ENCODE peak calls at places on chromosomes 5 and 9, in seven cellular contexts. U is pancreas, J is K562, E is retinal pigment epithelial cell, H is cardiac fibroblast, O is adrenal gland, A is astrocyte of the spinal cord. W is an unnamed sample.

GRCh38 chr5:42908086-42908485 is 96.4 kb upstream of the SELENOP start:
- DNase-seq in E (no peak), O (no peak), U (no peak), A (no peak), H (no peak), J (no peak), W (no peak)

GRCh38 chr5:128436825-128437224 is 101.2 kb downstream of the FBN2 start:
- DNase-seq in E (peak; percentile 84), U (no peak), H (peak; percentile 83), A (peak; percentile 86), O (no peak), J (no peak), W (peak; percentile 35)

GRCh38 chr5:138975098-138975847 is 100.1 kb upstream of the LRRTM2 start:
- DNase-seq in J (peak; percentile 34), O (peak; percentile 95), U (no peak), H (peak; percentile 90), A (peak; percentile 84), E (peak; percentile 90), W (peak; percentile 67)

GRCh38 chr5:179438041-179438441 is 92.8 kb upstream of the ADAMTS2 start:
- DNase-seq in U (peak; percentile 40), H (no peak), O (peak; percentile 47), E (no peak), J (no peak), A (no peak), W (peak; percentile 75)

GRCh38 chr5:35919191-35919590 is 19.2 kb downstream of the CAPSL start:
- DNase-seq in H (peak; percentile 76), E (peak; percentile 60), O (no peak), J (no peak), U (no peak), A (peak; percentile 62), W (no peak)

GRCh38 chr5:82349651-82350050 is 71.5 kb upstream of the RPS23 start:
- DNase-seq in O (peak; percentile 47), U (no peak), J (peak; percentile 58), H (peak; percentile 48), A (no peak), E (no peak), W (peak; percentile 54)

GRCh38 chr5:4348418-4348817 is 752.8 kb downstream of the IRX1 start:
- DNase-seq in U (no peak), H (no peak), O (no peak), A (no peak), J (no peak), E (no peak), W (no peak)

GRCh38 chr5:179290681-179291540 is 54.4 kb downstream of the ADAMTS2 start:
- DNase-seq in O (no peak), E (no peak), U (no peak), H (no peak), A (no peak), J (no peak), W (no peak)

GRCh38 chr9:94277885-94278536 is 18.9 kb downstream of the ZNF169 start:
- DNase-seq in O (no peak), U (no peak), A (no peak), H (no peak), E (no peak), J (peak; percentile 13), W (no peak)

GRCh38 chr5:151255621-151256286 is 2.8 kb downstream of the GM2A start:
- DNase-seq in E (no peak), J (no peak), U (no peak), H (no peak), O (no peak), A (no peak), W (no peak)

GRCh38 chr9:137550241-137550621 is at the start of gene PNPLA7:
- DNase-seq in O (peak; percentile 92), U (peak; percentile 92), H (peak; percentile 57), J (peak; percentile 76), A (peak; percentile 60), E (peak; percentile 39), W (peak; percentile 89)

GRCh38 chr9:77712533-77713130 is 64.5 kb upstream of the GNA14 start:
- DNase-seq in J (no peak), A (peak; percentile 87), E (peak; percentile 47), U (no peak), H (peak; percentile 94), O (no peak), W (no peak)

DNA sequence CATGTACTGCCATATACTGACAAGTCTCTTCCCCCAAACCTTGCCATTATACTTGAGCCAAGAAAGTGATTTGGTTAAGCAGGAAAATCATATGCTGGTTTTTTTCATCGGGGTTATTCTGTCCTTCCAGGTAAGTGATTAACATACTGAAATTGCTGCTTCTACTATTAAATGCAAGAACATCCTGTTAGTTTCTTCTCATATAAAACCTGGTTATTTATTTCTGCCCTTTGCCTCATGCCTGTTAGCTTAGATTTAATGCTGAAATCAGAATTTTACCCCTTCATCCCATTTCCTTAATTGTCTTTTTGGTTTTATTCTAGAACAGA is 133.0 kb downstream of the NFIB start:
- DNase-seq in O (no peak), J (no peak), U (no peak), H (no peak), A (no peak), E (no peak), W (no peak)
- H3K4me3 ChIP-seq in O (no peak overlapping the region), J (no peak overlapping the region), U (peak overlapping the region; percentile 2), H (peak overlapping the region; percentile 19), A (no peak overlapping the region), E (no peak overlapping the region), W (no peak overlapping the region)

GRCh38 chr5:122076023-122076422 is 2.0 kb downstream of the LOX start:
- DNase-seq in A (peak; percentile 50), E (no peak), H (peak; percentile 73), O (no peak), U (no peak), J (no peak), W (peak; percentile 77)
- H3K4me3 ChIP-seq in A (peak overlapping the region; percentile 88), E (peak overlapping the region; percentile 76), H (peak overlapping the region; percentile 83), O (no peak overlapping the region), U (no peak overlapping the region), J (no peak overlapping the region), W (no peak overlapping the region)

DNA sequence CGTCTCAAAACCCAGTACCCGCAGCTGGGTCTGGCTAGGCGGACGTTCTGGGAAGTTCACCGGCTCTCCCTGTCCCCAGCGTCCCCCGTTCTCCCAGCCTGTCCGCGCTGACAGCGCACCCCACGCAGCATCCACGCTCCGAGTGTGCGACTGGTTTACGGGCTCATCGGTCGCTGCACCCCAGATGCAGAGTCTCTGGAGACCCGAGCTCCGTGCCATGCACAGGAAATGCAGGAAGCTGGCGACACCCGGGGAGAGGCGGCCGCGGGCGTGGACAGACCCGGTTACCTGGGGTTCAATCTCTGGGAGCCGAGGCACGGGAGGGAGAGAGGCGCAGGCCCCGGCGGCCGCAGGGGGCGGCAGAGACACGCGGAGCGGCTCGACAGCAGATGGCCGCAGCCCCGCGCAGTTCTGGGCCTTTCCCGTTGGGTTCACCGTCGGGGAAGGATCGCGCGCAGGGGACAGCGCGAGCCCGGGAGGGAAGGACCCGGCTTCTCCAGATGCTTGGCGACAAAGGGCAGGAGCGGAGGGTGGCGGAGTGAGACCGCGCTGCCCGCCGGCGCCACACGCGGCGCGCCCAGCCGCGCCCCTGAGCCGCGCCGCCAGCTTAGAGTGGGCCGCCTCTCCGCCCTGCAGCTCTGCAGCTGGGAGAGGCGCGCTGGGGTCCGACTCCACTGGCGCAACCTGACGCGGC is 558 bp downstream of the SHROOM1 start:
- DNase-seq in U (peak; percentile 86), E (no peak), O (peak; percentile 78), J (peak; percentile 89), A (peak; percentile 55), H (peak; percentile 65), W (peak; percentile 81)
- H3K4me3 ChIP-seq in U (peak overlapping the region; percentile 88), E (peak overlapping the region; percentile 57), O (no peak overlapping the region), J (peak overlapping the region; percentile 74), A (peak overlapping the region; percentile 50), H (peak overlapping the region; percentile 69), W (peak overlapping the region; percentile 47)

DNA sequence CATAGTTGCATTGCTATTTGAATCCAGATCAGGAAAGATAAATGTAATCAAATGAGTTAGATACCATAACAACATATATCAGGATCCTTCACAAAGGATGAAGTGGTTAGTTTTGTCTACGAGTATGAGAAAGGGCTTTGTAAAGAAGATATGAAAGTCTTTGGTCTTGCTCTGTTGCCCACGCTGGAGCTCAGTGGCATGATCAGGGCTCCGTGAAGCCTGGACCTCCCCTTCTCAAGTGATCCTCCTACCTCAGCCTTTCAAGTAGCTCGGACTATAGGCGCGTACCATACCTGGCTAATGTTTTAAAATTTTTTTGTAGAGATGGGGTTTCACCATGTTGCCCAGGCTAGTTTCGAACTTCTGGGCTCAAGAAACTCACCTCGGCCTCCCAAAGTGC is 1.8 kb downstream of the SMC5 start:
- DNase-seq in O (no peak), J (no peak), A (no peak), U (no peak), H (no peak), E (no peak), W (no peak)
- H3K4me3 ChIP-seq in O (no peak overlapping the region), J (no peak overlapping the region), A (no peak overlapping the region), U (peak overlapping the region; percentile 66), H (no peak overlapping the region), E (peak overlapping the region; percentile 91), W (no peak overlapping the region)

GRCh38 chr5:181052526-181052927 is 12.5 kb downstream of the BTNL9 start:
- DNase-seq in E (no peak), J (no peak), U (no peak), A (no peak), H (no peak), O (no peak), W (peak; percentile 23)
- H3K4me3 ChIP-seq in E (no peak overlapping the region), J (peak overlapping the region; percentile 84), U (peak overlapping the region; percentile 68), A (no peak overlapping the region), H (peak overlapping the region; percentile 10), O (no peak overlapping the region), W (no peak overlapping the region)

DNA sequence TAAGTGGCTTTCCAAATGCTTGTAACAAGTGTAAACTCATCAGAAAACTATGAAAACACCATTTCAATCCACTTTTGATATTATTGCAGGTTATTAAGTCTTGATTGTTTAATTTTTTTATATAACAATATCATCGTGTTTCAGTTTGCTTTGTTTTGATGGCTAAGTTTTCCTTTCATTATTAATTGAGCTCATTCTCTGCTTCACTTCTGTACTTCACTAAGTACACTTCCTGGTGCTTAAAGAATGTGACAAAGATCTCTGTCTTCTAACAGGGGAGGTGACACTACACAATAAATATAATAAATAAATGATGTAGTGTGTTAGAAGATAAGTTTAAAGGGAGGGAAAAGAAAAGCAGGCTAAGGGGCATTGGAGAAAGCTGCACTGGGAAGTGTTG is 13.0 kb upstream of the RAD23B start:
- DNase-seq in J (no peak), H (no peak), O (no peak), A (no peak), U (no peak), E (no peak), W (no peak)
- H3K4me3 ChIP-seq in J (no peak overlapping the region), H (no peak overlapping the region), O (no peak overlapping the region), A (no peak overlapping the region), U (no peak overlapping the region), E (no peak overlapping the region), W (no peak overlapping the region)